ENCODE peak calls at places on chromosomes 6 and 20, in eight cellular contexts. T is GM12878, W is A549, R is SK-N-SH, O is WTC11, P is H1, H is HepG2, X is K562. V is an unnamed sample.

GRCh38 chr20:62768815-62769287 is 27.4 kb upstream of the MRGBP start:
- DNase-seq in T (no peak), W (no peak), R (no peak), O (no peak), P (no peak), H (no peak), X (no peak), V (peak)

GRCh38 chr6:88177961-88178464 is 11.9 kb upstream of the CNR1 start:
- DNase-seq in T (peak), W (peak), R (no peak), O (no peak), P (no peak), H (peak), X (no peak), V (no peak)

GRCh38 chr20:61461459-61461858 is 209.4 kb downstream of the CDH4 start:
- DNase-seq in T (no peak), W (no peak), R (no peak), O (no peak), P (no peak), H (no peak), X (no peak), V (no peak)

GRCh38 chr6:75481394-75481793 is 12.2 kb downstream of the FILIP1 start:
- DNase-seq in T (no peak), W (no peak), R (no peak), O (no peak), P (no peak), H (no peak), X (no peak), V (peak)

GRCh38 chr6:151063339-151063738 is 176.4 kb upstream of the AKAP12 start:
- DNase-seq in T (no peak), W (no peak), R (no peak), O (no peak), P (no peak), H (no peak), X (no peak), V (peak)

GRCh38 chr6:100461920-100462295 is 2.8 kb downstream of the SIM1 start:
- DNase-seq in T (peak), W (no peak), R (no peak), O (no peak), P (no peak), H (no peak), X (no peak), V (no peak)

GRCh38 chr6:130434174-130434873 is 68.5 kb downstream of the TMEM200A start:
- DNase-seq in T (no peak), W (no peak), R (no peak), O (no peak), P (no peak), H (no peak), X (no peak), V (peak)

GRCh38 chr6:39061182-39061581 is 12.6 kb downstream of the GLP1R start:
- DNase-seq in T (no peak), W (no peak), R (no peak), O (no peak), P (no peak), H (no peak), X (no peak), V (no peak)

GRCh38 chr20:6008254-6008653 is 45.6 kb downstream of the LRRN4 start:
- DNase-seq in T (no peak), W (peak), R (no peak), O (no peak), P (no peak), H (peak), X (no peak), V (peak)

GRCh38 chr6:17962436-17963031 is 24.9 kb downstream of the KIF13A start:
- DNase-seq in T (no peak), W (peak), R (peak), O (no peak), P (no peak), H (no peak), X (peak), V (peak)

GRCh38 chr6:149701699-149702098 is 16.2 kb downstream of the LATS1 start:
- DNase-seq in T (no peak), W (no peak), R (no peak), O (no peak), P (no peak), H (no peak), X (no peak), V (peak)

GRCh38 chr20:23291575-23292240 is 58.9 kb upstream of the NXT1 start:
- DNase-seq in T (no peak), W (no peak), R (no peak), O (no peak), P (no peak), H (no peak), X (no peak), V (no peak)
- TF ChIP-seq USF2 in T (no peak), W (no peak), R (no peak), O (no peak), P (no peak), H (no peak), X (no peak), V (no peak)

GRCh38 chr6:138229072-138229471 is 10.8 kb upstream of the PBOV1 start:
- DNase-seq in T (no peak), W (no peak), R (no peak), O (no peak), P (no peak), H (no peak), X (no peak), V (no peak)

GRCh38 chr6:138229663-138230194 is 11.4 kb upstream of the PBOV1 start:
- DNase-seq in T (no peak), W (no peak), R (no peak), O (no peak), P (no peak), H (no peak), X (no peak), V (no peak)

GRCh38 chr6:138226701-138227315 is 8.5 kb upstream of the PBOV1 start:
- DNase-seq in T (no peak), W (no peak), R (no peak), O (no peak), P (no peak), H (no peak), X (no peak), V (no peak)

GRCh38 chr6:138226011-138226410 is 7.7 kb upstream of the PBOV1 start:
- DNase-seq in T (no peak), W (no peak), R (no peak), O (no peak), P (no peak), H (no peak), X (no peak), V (no peak)

DNA sequence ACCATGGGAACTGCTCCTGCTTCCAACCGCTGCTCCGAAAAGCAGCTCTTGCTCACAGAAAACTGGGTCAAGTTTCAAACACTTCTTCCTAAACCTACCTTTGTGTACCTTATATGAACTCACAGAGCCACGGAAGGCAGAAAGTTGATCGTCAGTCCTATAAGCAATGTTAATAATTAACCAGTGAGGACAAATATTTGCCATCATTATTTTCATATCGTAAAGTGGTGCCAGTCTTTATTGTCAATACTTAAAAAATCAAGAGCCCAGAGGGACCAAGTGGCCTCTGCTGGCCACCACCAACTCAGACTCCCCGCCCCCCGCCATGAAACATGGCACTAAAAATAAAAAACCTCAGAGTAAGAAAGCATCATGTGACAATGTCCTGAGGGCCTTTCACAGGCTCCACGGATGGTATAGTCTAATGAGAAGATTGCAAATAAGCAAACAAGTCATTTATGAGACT is 9.1 kb upstream of the PBOV1 start:
- DNase-seq in T (no peak), W (no peak), R (no peak), O (no peak), P (no peak), H (peak), X (no peak), V (no peak)
- TF ChIP-seq USF2 in T (no peak), W (no peak), R (no peak), O (no peak), P (no peak), H (no peak), X (no peak), V (no peak)

GRCh38 chr6:124960757-124961467 is 1.3 kb upstream of the RNF217 start:
- DNase-seq in T (no peak), W (no peak), R (no peak), O (no peak), P (no peak), H (no peak), X (no peak), V (no peak)

GRCh38 chr6:124955108-124955851 is 7.0 kb upstream of the RNF217 start:
- DNase-seq in T (no peak), W (no peak), R (no peak), O (no peak), P (no peak), H (no peak), X (peak), V (no peak)

GRCh38 chr6:124956018-124956417 is 6.2 kb upstream of the RNF217 start:
- DNase-seq in T (no peak), W (no peak), R (no peak), O (no peak), P (no peak), H (no peak), X (no peak), V (no peak)

GRCh38 chr6:124958759-124959354 is 3.4 kb upstream of the RNF217 start:
- DNase-seq in T (no peak), W (no peak), R (no peak), O (no peak), P (no peak), H (no peak), X (no peak), V (peak)

GRCh38 chr6:124958149-124958548 is 4.1 kb upstream of the RNF217 start:
- DNase-seq in T (no peak), W (no peak), R (no peak), O (no peak), P (no peak), H (no peak), X (no peak), V (no peak)
- TF ChIP-seq USF2 in T (no peak), W (no peak), R (no peak), O (no peak), P (no peak), H (no peak), X (no peak), V (no peak)

GRCh38 chr6:44223471-44224153 is at the start of gene SLC29A1:
- DNase-seq in T (no peak), W (peak), R (peak), O (peak), P (no peak), H (peak), X (peak), V (peak)
- TF ChIP-seq USF2 in T (no peak), W (no peak), R (no peak), O (no peak), P (peak), H (no peak), X (peak), V (peak)